ENCODE peak calls at places on chromosomes 4 and X, in seven cellular contexts. V, P, R, F, E, I and N are unnamed samples.

GRCh38 chr4:54098375-54098774 is 1.6 kb upstream of the GSX2 start:
- DNase-seq in I (no peak), E (no peak), F (no peak), V (no peak), R (no peak), P (no peak), N (no peak)

GRCh38 chrX:40646489-40647306 is 663 bp downstream of the CXorf38 start:
- DNase-seq in F (peak), V (no peak), I (peak), R (peak), E (peak), P (peak), N (peak)

GRCh38 chrX:138986235-138986634 is 274.7 kb upstream of the FGF13 start:
- DNase-seq in E (no peak), I (peak), R (no peak), V (no peak), P (no peak), F (no peak), N (no peak)

GRCh38 chr4:14787894-14788293 is 214.4 kb upstream of the CPEB2 start:
- DNase-seq in E (peak), P (no peak), I (peak), R (no peak), F (no peak), V (no peak), N (peak)

GRCh38 chrX:110706446-110706845 is 89.2 kb downstream of the CHRDL1 start:
- DNase-seq in F (no peak), P (no peak), E (no peak), V (no peak), I (no peak), R (no peak), N (no peak)

GRCh38 chrX:7252013-7252610 is 104.2 kb upstream of the PUDP start:
- DNase-seq in E (no peak), V (no peak), I (no peak), F (no peak), R (no peak), P (no peak), N (peak)

GRCh38 chrX:148530464-148531077 is 30.2 kb downstream of the AFF2 start:
- DNase-seq in R (no peak), E (peak), I (peak), V (no peak), F (no peak), P (no peak), N (peak)

GRCh38 chr4:102734591-102735385 is 26.0 kb downstream of the MANBA start:
- DNase-seq in P (no peak), I (peak), E (peak), R (no peak), V (no peak), F (no peak), N (peak)

GRCh38 chr4:53962516-53963225 is 101.7 kb downstream of the CHIC2 start:
- DNase-seq in V (no peak), P (no peak), E (no peak), R (no peak), I (peak), F (peak), N (peak)

GRCh38 chr4:113397114-113397701 is 347.8 kb downstream of the ANK2 start:
- DNase-seq in V (no peak), E (no peak), R (no peak), I (peak), F (no peak), P (peak), N (no peak)